ENCODE peak calls at places on chromosomes 7 and 10, in five cellular contexts. A is aorta; Z is CD8-positive, alpha-beta memory T cell; N is neuronal stem cell; B is A549. S is an unnamed sample.

GRCh38 chr7:16688249-16688648 is 42.3 kb downstream of the BZW2 start:
- DNase-seq in A (no peak), N (no peak), Z (no peak), B (peak; percentile 52), S (no peak)

GRCh38 chr7:30263090-30263710 is 21.2 kb upstream of the ZNRF2 start:
- DNase-seq in A (no peak), Z (no peak), N (no peak), B (no peak), S (no peak)

GRCh38 chr10:77746313-77746712 is 108.7 kb upstream of the KCNMA1 start:
- DNase-seq in N (no peak), B (no peak), Z (no peak), A (no peak), S (no peak)

GRCh38 chr10:30488319-30488718 is 54.3 kb downstream of the MAP3K8 start:
- DNase-seq in N (no peak), Z (no peak), B (no peak), A (no peak), S (no peak)

GRCh38 chr10:31083765-31084184 is 52.1 kb upstream of the ZNF438 start:
- DNase-seq in B (peak; percentile 75), N (no peak), Z (peak; percentile 12), A (no peak), S (peak; percentile 58)

GRCh38 chr10:30029890-30030261 is 29.5 kb downstream of the JCAD start:
- DNase-seq in N (no peak), Z (no peak), B (no peak), A (no peak), S (peak; percentile 30)

GRCh38 chr10:110460111-110460809 is 37.4 kb upstream of the DUSP5 start:
- DNase-seq in B (peak; percentile 68), N (no peak), A (no peak), Z (peak; percentile 11), S (no peak)

GRCh38 chr10:22228167-22228938 is 10.5 kb upstream of the EBLN1 start:
- DNase-seq in B (no peak), N (no peak), A (no peak), Z (no peak), S (no peak)

GRCh38 chr10:49508249-49508648 is 30.7 kb downstream of the ERCC6 start:
- DNase-seq in B (no peak), Z (peak; percentile 13), N (no peak), A (no peak), S (no peak)

GRCh38 chr7:134602921-134603394 is 43.7 kb upstream of the BPGM start:
- DNase-seq in N (no peak), A (no peak), Z (no peak), B (peak; percentile 23), S (no peak)

GRCh38 chr7:99290980-99291607 is 18.5 kb downstream of the MYH16 start:
- DNase-seq in N (no peak), B (peak; percentile 24), A (no peak), Z (no peak), S (no peak)

GRCh38 chr10:11520892-11521291 is 90.6 kb downstream of the USP6NL start:
- DNase-seq in B (no peak), N (no peak), A (no peak), Z (no peak), S (no peak)

GRCh38 chr7:130384841-130385599 is 4.7 kb downstream of the CPA1 start:
- DNase-seq in B (no peak), N (no peak), Z (no peak), A (peak; percentile 51), S (peak; percentile 3)

GRCh38 chr7:80991654-80992053 is 72.8 kb upstream of the SEMA3C start:
- DNase-seq in Z (no peak), A (no peak), B (no peak), N (no peak), S (no peak)

GRCh38 chr7:138837627-138838026 is 39.6 kb upstream of the ATP6V0A4 start:
- DNase-seq in B (no peak), N (no peak), A (no peak), Z (no peak), S (peak; percentile 11)

GRCh38 chr7:135362871-135363270 is 129.2 kb downstream of the STRA8 start:
- DNase-seq in B (peak; percentile 12), Z (no peak), N (no peak), A (no peak), S (no peak)

GRCh38 chr10:110652475-110653118 is 8.5 kb downstream of the RBM20 start:
- DNase-seq in A (no peak), Z (no peak), N (no peak), B (no peak), S (no peak)

GRCh38 chr7:134710511-134710853 is 63.8 kb downstream of the BPGM start:
- DNase-seq in Z (no peak), N (no peak), B (no peak), A (no peak), S (no peak)

GRCh38 chr10:96044686-96045085 is 1.3 kb downstream of the CCNJ start:
- DNase-seq in B (no peak), N (no peak), A (no peak), Z (no peak), S (peak; percentile 22)

GRCh38 chr7:2757904-2758672 is 70.1 kb downstream of the AMZ1 start:
- DNase-seq in N (no peak), Z (no peak), B (peak; percentile 97), A (peak; percentile 66), S (peak; percentile 90)

DNA sequence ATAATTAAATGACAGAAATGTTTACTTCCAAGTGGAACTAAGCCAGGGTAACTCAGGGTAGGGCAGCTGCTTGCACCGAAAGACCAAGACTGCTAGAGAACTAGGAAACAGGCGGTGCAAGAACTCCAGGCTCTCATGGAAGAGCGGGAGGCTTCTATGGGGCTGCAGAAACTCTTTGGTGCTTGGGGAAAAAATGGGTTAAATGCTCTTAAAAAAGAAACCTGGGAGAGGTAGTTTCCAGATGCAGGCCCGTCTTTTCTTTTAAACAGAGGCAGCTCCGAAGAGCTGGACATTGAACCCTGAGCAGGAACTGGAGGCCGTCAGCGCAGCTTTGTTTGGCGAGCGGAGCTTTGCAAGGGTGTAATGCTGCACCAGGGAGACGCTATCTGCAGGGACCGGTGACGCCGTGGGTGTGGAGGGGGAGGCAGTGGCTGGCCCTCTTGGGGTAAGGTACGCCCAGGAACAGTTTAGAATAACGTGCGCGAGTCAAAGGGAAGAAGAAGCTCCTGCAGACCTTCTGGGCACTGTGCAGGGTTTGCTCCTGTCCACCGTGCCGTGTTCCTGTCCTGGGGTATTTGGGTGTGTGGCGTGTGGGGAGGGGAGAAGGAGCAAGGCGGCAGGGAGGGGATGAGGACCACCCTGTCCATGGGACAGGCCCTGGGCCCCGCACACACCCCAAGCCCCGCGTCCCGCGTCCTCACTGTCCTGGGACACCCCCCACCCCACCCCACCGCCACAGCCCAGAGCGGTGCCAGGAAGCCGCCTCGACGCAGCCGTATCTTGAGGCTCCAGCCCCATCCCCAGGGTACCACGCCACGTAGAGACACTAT is 59.0 kb downstream of the EGFR start:
- DNase-seq in N (no peak), A (no peak), Z (no peak), B (no peak), S (no peak)
- H3K27ac ChIP-seq in N (no peak overlapping the region), A (no peak overlapping the region), Z (no peak overlapping the region), B (peak overlapping the region; percentile 75), S (no peak overlapping the region)

GRCh38 chr10:69086131-69086530 is 1.8 kb upstream of the SRGN start:
- DNase-seq in A (no peak), B (no peak), Z (no peak), N (no peak), S (peak; percentile 24)
- H3K27ac ChIP-seq in A (no peak overlapping the region), B (peak overlapping the region; percentile 37), Z (no peak overlapping the region), N (no peak overlapping the region), S (peak overlapping the region; percentile 44)

GRCh38 chr10:97320480-97321031 is 1.5 kb downstream of the FRAT1 start:
- DNase-seq in Z (peak; percentile 18), A (no peak), N (no peak), B (no peak), S (peak; percentile 16)
- H3K27ac ChIP-seq in Z (peak overlapping the region; percentile 99), A (no peak overlapping the region), N (no peak overlapping the region), B (no peak overlapping the region), S (peak overlapping the region; percentile 98)

DNA sequence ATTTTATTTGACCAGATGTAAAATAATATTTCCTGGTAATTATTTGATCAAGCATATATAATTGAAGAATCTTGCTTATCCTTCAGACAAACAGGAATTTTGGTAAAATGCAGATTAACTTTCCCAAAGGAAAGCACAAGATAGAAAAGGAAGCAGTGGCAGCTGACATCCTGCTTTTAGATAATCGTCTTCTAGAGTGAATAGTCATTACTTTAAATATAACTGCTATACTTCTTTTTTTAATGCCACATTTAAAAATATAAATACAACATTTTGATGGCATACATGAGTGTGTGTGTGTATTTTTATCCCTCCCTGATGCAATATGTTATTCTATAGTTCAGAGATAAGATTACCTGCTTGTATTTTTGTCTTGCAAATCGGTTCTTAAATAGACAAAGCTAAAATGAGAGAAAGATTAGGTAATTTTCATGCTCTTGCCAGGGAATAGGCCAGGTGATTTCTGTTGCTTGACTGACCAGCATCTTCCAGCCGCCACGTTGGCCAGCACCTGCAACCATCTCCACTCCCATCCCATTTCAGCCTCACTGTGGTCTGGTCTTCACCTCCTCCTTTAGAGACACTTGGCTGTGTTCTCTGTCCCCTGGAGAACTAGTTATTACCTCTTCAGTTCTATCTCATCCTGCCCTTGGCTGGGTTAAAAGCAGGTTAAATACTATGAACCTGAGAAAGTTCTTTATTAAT is 58.1 kb downstream of the MDFIC start:
- DNase-seq in A (no peak), B (no peak), Z (no peak), N (no peak), S (no peak)
- H3K27ac ChIP-seq in A (no peak overlapping the region), B (no peak overlapping the region), Z (no peak overlapping the region), N (no peak overlapping the region), S (peak overlapping the region; percentile 63)

GRCh38 chr10:80528901-80529300 is 8.8 kb upstream of the SH2D4B start:
- DNase-seq in A (no peak), N (no peak), Z (no peak), B (no peak), S (no peak)

GRCh38 chr10:80530251-80530650 is 7.5 kb upstream of the SH2D4B start:
- DNase-seq in N (no peak), Z (peak; percentile 10), B (peak; percentile 79), A (no peak), S (peak; percentile 49)

GRCh38 chr10:80529604-80530003 is 8.1 kb upstream of the SH2D4B start:
- DNase-seq in Z (no peak), N (no peak), A (no peak), B (no peak), S (no peak)

GRCh38 chr10:80532571-80532970 is 5.1 kb upstream of the SH2D4B start:
- DNase-seq in N (no peak), A (no peak), B (no peak), Z (no peak), S (no peak)

DNA sequence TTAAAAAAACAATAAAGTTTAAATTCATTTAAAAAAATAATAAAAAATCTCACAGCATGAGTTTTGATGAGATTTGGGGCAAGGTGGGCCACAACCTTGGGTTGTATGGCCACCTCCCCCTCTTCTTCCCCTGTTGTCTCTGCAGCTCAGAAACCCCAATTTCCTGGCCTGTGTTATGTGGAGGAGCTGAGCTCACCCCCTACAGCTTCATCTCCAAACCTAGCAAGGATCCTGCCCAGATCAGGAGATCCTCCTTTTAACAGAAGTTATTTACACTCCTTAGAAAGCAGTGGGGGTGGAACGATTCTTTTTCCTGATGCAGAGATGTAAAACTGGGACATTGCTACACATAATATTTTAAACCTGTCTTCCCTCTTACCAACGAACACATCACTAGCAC is 6.9 kb upstream of the SH2D4B start:
- DNase-seq in N (no peak), B (no peak), Z (no peak), A (no peak), S (no peak)
- H3K27ac ChIP-seq in N (no peak overlapping the region), B (peak overlapping the region; percentile 72), Z (no peak overlapping the region), A (no peak overlapping the region), S (no peak overlapping the region)

S was measured in adrenal gland.